ENCODE peak calls at places on chromosomes 2 and 18, in four cellular contexts. J, G, Z and R are unnamed samples.

GRCh38 chr2:65177754-65178442 is 48.0 kb upstream of the RAB1A start:
- DNase-seq in J (no peak), G (no peak), Z (no peak), R (no peak)

GRCh38 chr2:63484481-63484880 is 103.8 kb downstream of the WDPCP start:
- DNase-seq in J (no peak), G (no peak), Z (no peak), R (no peak)

GRCh38 chr2:9252002-9252357 is 45.4 kb downstream of the ASAP2 start:
- DNase-seq in J (no peak), G (no peak), Z (no peak), R (no peak)

GRCh38 chr2:203867561-203868200 is at the start of gene CTLA4:
- DNase-seq in J (no peak), G (no peak), Z (no peak), R (no peak)

GRCh38 chr18:60082790-60083189 is 183.0 kb downstream of the PMAIP1 start:
- DNase-seq in J (no peak), G (no peak), Z (no peak), R (no peak)

GRCh38 chr18:45774065-45774521 is 50.1 kb downstream of the SLC14A1 start:
- DNase-seq in J (no peak), G (no peak), Z (no peak), R (no peak)

GRCh38 chr2:239188536-239188935 is 212.3 kb downstream of the HDAC4 start:
- DNase-seq in J (no peak), G (no peak), Z (no peak), R (no peak)

GRCh38 chr2:37843554-37843953 is 81.5 kb upstream of the RMDN2 start:
- DNase-seq in J (no peak), G (no peak), Z (no peak), R (no peak)

GRCh38 chr18:30527226-30527625 is 515.3 kb downstream of the DSC3 start:
- DNase-seq in J (no peak), G (no peak), Z (no peak), R (no peak)

GRCh38 chr2:42736598-42737322 is 27.2 kb downstream of the OXER1 start:
- DNase-seq in J (no peak), G (no peak), Z (no peak), R (no peak)

GRCh38 chr2:227228061-227228667 is 63.7 kb downstream of the COL4A3 start:
- DNase-seq in J (no peak), G (no peak), Z (no peak), R (no peak)

GRCh38 chr2:91839904-91840868 is 3031.0 kb upstream of the TEKT4 start:
- DNase-seq in J (no peak), G (no peak), Z (no peak), R (no peak)

GRCh38 chr2:219638948-219639341 is 11.5 kb downstream of the SLC4A3 start:
- DNase-seq in J (no peak), G (no peak), Z (no peak), R (no peak)

GRCh38 chr18:59715966-59716369 is 18.7 kb upstream of the CCBE1 start:
- DNase-seq in J (no peak), G (no peak), Z (no peak), R (no peak)

GRCh38 chr2:163649080-163649479 is 86.7 kb downstream of the FIGN start:
- DNase-seq in J (no peak), G (no peak), Z (no peak), R (no peak)

GRCh38 chr2:10779776-10780490 is 32.7 kb downstream of the PDIA6 start:
- DNase-seq in J (no peak), G (no peak), Z (no peak), R (no peak)

GRCh38 chr2:104790100-104790811 is 63.7 kb upstream of the POU3F3 start:
- DNase-seq in J (no peak), G (no peak), Z (no peak), R (no peak)

GRCh38 chr2:132279930-132280615 is 118.3 kb upstream of the ANKRD30BL start:
- DNase-seq in J (no peak), G (no peak), Z (no peak), R (no peak)

GRCh38 chr2:172079838-172080640 is 5.3 kb upstream of the DLX1 start:
- DNase-seq in J (no peak), G (no peak), Z (no peak), R (no peak)

GRCh38 chr2:108223573-108223972 is 16.2 kb upstream of the SULT1C3 start:
- DNase-seq in J (no peak), G (no peak), Z (no peak), R (no peak)

GRCh38 chr2:138922973-138923563 is 142.9 kb upstream of the NXPH2 start:
- DNase-seq in J (no peak), G (no peak), Z (peak), R (peak)

GRCh38 chr2:228648541-228648940 is 467.1 kb upstream of the SPHKAP start:
- DNase-seq in J (no peak), G (no peak), Z (no peak), R (no peak)

GRCh38 chr18:59127047-59127446 is 12.6 kb upstream of the SEC11C start:
- DNase-seq in J (no peak), G (no peak), Z (no peak), R (no peak)

GRCh38 chr2:38279201-38279600 is 97.9 kb downstream of the ATL2 start:
- DNase-seq in J (no peak), G (no peak), Z (no peak), R (no peak)

GRCh38 chr2:84052043-84052442 is 407.0 kb downstream of the SUCLG1 start:
- DNase-seq in J (no peak), G (no peak), Z (no peak), R (no peak)

GRCh38 chr2:70515938-70516337 is 37.7 kb downstream of the TGFA start:
- DNase-seq in J (no peak), G (no peak), Z (no peak), R (no peak)

GRCh38 chr2:203811491-203812221 is 55.9 kb upstream of the CTLA4 start:
- DNase-seq in J (no peak), G (no peak), Z (peak), R (no peak)

GRCh38 chr2:154133823-154134222 is 262.1 kb downstream of the GALNT13 start:
- DNase-seq in J (no peak), G (no peak), Z (no peak), R (no peak)

GRCh38 chr18:47903809-47904208 is 26.6 kb downstream of the SMAD2 start:
- DNase-seq in J (no peak), G (no peak), Z (no peak), R (no peak)

GRCh38 chr2:38104598-38104997 is 28.6 kb upstream of the CYP1B1 start:
- DNase-seq in J (no peak), G (no peak), Z (no peak), R (no peak)

GRCh38 chr2:168697668-168698121 is 104.7 kb upstream of the NOSTRIN start:
- DNase-seq in J (no peak), G (no peak), Z (no peak), R (no peak)

GRCh38 chr2:43070039-43070438 is 156.4 kb downstream of the ZFP36L2 start:
- DNase-seq in J (no peak), G (no peak), Z (no peak), R (no peak)

GRCh38 chr2:27136751-27137150 is 2.3 kb upstream of the PREB start:
- DNase-seq in J (no peak), G (no peak), Z (no peak), R (no peak)

GRCh38 chr2:177429688-177430325 is 37.2 kb downstream of the AGPS start:
- DNase-seq in J (no peak), G (no peak), Z (no peak), R (no peak)

GRCh38 chr2:18566145-18566544 is 5.7 kb upstream of the RDH14 start:
- DNase-seq in J (no peak), G (no peak), Z (peak), R (no peak)

GRCh38 chr2:227325824-227326195 is 759 bp downstream of the MFF start:
- DNase-seq in J (no peak), G (peak), Z (peak), R (peak)

GRCh38 chr2:25250331-25251031 is 82.1 kb upstream of the POMC start:
- DNase-seq in J (no peak), G (peak), Z (no peak), R (no peak)

GRCh38 chr2:97957432-97958183 is 38.1 kb downstream of the TMEM131 start:
- DNase-seq in J (no peak), G (no peak), Z (no peak), R (no peak)

GRCh38 chr18:78323453-78324230 is 656.0 kb upstream of the SALL3 start:
- DNase-seq in J (no peak), G (no peak), Z (no peak), R (no peak)

GRCh38 chr18:7535436-7536190 is 31.5 kb upstream of the PTPRM start:
- DNase-seq in J (no peak), G (no peak), Z (no peak), R (no peak)

GRCh38 chr2:218161639-218162038 is 5.1 kb downstream of the CXCR1 start:
- DNase-seq in J (no peak), G (no peak), Z (no peak), R (no peak)
- TF ChIP-seq FOXK2 in J (no peak), G (no peak), Z (no peak), R (no peak)

GRCh38 chr2:88880441-88880953 is 189.0 kb downstream of the RPIA start:
- DNase-seq in J (no peak), G (peak), Z (peak), R (peak)
- TF ChIP-seq FOXK2 in J (no peak), G (no peak), Z (no peak), R (no peak)

GRCh38 chr2:215188078-215188477 is 49.7 kb upstream of the ABCA12 start:
- DNase-seq in J (no peak), G (no peak), Z (no peak), R (no peak)

GRCh38 chr2:215190588-215190987 is 52.2 kb upstream of the ABCA12 start:
- DNase-seq in J (no peak), G (no peak), Z (no peak), R (no peak)

GRCh38 chr2:215186021-215186420 is 47.6 kb upstream of the ABCA12 start:
- DNase-seq in J (no peak), G (no peak), Z (no peak), R (no peak)

DNA sequence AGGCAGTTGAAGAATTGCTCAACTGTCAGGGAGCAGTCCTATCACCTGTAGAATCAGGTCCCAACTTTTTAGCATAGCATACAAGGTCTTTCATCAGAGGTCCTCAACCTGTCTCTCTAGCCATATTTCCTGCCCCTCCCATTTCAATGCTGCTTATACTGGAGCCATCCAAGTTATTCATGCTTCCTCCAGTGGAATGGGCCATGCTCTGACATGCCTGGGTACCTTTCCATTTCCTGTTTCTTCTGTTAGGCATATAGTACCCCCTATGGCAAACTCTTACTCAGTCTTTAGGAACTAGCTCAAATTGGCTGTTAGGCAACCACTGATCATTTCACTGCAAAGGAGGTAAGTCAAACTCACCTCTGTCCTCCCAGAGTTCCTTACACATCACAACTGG is 51.0 kb upstream of the ABCA12 start:
- DNase-seq in J (no peak), G (no peak), Z (no peak), R (no peak)
- TF ChIP-seq FOXK2 in J (no peak), G (no peak), Z (no peak), R (no peak)

GRCh38 chr2:170500104-170500503 is 215.0 kb upstream of the SP5 start:
- DNase-seq in J (no peak), G (no peak), Z (no peak), R (no peak)
- TF ChIP-seq FOXK2 in J (no peak), G (no peak), Z (no peak), R (no peak)

GRCh38 chr18:62384068-62384467 is 59.0 kb downstream of the TNFRSF11A start:
- DNase-seq in J (no peak), G (no peak), Z (no peak), R (no peak)

GRCh38 chr18:62386091-62386490 is 61.0 kb downstream of the TNFRSF11A start:
- DNase-seq in J (no peak), G (no peak), Z (no peak), R (no peak)

GRCh38 chr18:62387257-62387656 is 62.1 kb downstream of the TNFRSF11A start:
- DNase-seq in J (no peak), G (no peak), Z (no peak), R (no peak)

GRCh38 chr18:62386616-62387015 is 61.5 kb downstream of the TNFRSF11A start:
- DNase-seq in J (no peak), G (no peak), Z (no peak), R (peak)

DNA sequence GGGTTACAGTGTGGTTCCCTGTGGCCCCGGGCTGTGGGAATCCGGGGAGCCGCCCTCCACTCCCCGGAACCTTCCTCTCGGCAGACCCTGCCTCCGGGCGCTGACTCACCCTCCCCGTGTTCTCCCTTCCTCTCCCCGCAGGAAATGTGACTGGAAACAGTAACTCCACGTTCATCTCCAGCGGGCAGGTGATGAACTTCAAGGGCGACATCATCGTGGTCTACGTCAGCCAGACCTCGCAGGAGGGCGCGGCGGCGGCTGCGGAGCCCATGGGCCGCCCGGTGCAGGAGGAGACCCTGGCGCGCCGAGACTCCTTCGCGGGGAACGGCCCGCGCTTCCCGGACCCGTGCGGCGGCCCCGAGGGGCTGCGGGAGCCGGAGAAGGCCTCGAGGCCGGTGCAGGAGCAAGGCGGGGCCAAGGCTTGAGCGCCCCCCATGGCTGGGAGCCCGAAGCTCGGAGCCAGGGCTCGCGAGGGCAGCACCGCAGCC is 59.5 kb downstream of the TNFRSF11A start:
- DNase-seq in J (no peak), G (no peak), Z (no peak), R (no peak)
- TF ChIP-seq FOXK2 in J (no peak), G (no peak), Z (no peak), R (no peak)

DNA sequence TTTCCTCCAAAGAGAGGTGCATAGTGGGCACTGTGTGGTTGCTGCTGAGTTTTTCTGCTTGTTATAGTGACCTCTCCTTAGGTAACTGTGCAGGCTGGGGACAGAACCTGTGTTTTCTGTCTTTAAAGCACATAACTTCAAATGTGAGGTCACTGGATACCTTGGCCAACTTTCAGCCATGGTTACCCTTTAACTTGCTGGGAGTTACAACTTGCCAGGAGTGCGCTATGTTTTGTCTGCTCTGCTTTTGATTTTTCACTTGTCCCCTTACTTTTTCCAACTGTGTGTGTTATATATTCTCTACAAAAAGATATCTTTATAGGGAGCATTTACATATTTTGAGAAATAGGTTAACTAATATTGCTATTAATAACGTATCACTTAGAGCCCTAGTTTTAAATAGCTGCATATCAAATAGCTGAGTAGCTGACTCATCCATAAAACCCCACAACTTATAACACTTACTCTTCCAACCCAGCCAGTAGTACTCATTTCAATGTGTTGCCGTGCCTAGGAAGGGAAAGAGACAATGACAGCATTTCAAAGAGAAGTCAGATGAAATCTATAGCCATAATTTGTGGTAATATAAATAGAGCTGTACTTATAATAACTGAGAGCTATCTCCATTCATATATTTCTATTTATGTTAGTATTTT is 51.6 kb downstream of the DPP4 start:
- DNase-seq in J (no peak), G (no peak), Z (peak), R (no peak)
- TF ChIP-seq FOXK2 in J (no peak), G (no peak), Z (no peak), R (no peak)

DNA sequence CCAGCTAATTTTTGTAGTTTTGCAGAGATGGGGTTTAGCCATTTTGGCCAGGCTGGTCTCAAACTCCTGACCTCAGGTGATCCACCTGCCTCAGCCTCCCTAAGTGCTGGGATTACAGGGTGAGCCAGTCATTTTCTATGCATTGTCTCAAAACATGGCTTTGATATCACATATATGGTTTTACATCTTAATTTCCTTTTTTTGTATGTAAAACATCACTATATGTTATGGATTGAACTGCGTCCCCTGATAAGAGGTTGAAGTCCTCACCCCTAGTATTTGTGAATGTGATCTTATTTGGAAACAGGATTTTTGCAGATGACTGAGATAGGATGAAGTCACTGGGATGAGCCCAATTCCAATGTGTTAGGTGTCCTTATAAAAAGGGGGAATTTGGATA is 89.8 kb upstream of the MYCN start:
- DNase-seq in J (no peak), G (no peak), Z (no peak), R (no peak)
- TF ChIP-seq FOXK2 in J (no peak), G (no peak), Z (no peak), R (no peak)